ENCODE peak calls at places on chromosomes 1 and 21, in nine cellular contexts. X is CD8-positive, alpha-beta memory T cell; H is naive thymus-derived CD8-positive, alpha-beta T cell; Q is skeletal muscle cell; G is activated naive CD4-positive, alpha-beta T cell; V is NCI-H524; Y is epithelial cell of esophagus; M is mucosa of gallbladder; P is tibial nerve. I is an unnamed sample.

GRCh38 chr1:109712321-109712864 is 342 bp downstream of the GSTM5 start:
- DNase-seq in P (no peak), Y (no peak), V (no peak), X (no peak), G (no peak), H (no peak), Q (no peak), M (no peak), I (no peak)

GRCh38 chr1:202107801-202108731 is 14.7 kb upstream of the GPR37L1 start:
- DNase-seq in Y (peak), Q (no peak), M (peak), P (no peak), G (no peak), H (no peak), V (no peak), X (no peak), I (no peak)

GRCh38 chr1:172320723-172321122 is 99.8 kb upstream of the C1orf105 start:
- DNase-seq in M (no peak), H (no peak), Y (no peak), G (no peak), Q (no peak), P (no peak), X (no peak), V (no peak), I (peak)

GRCh38 chr21:38756746-38757145 is 49.0 kb upstream of the ETS2 start:
- DNase-seq in G (no peak), H (no peak), M (no peak), P (no peak), X (no peak), V (no peak), Y (peak), Q (peak), I (no peak)

GRCh38 chr1:84698718-84699117 is 8.5 kb upstream of the SSX2IP start:
- DNase-seq in V (peak), H (no peak), X (no peak), M (no peak), Y (peak), G (no peak), Q (peak), P (no peak), I (peak)

GRCh38 chr1:19885821-19886220 is 3.6 kb downstream of the OTUD3 start:
- DNase-seq in H (no peak), G (no peak), Q (no peak), V (no peak), P (no peak), M (no peak), X (no peak), Y (peak), I (no peak)

GRCh38 chr1:1597275-1597930 is 2.5 kb downstream of the FNDC10 start:
- DNase-seq in X (no peak), V (peak), P (no peak), Y (peak), G (no peak), H (no peak), M (no peak), Q (no peak), I (no peak)

GRCh38 chr21:25963186-25963585 is 207.4 kb downstream of the APP start:
- DNase-seq in Y (peak), X (no peak), P (no peak), H (no peak), V (peak), G (no peak), Q (no peak), M (no peak), I (no peak)

GRCh38 chr1:226738995-226739695 is at the start of gene ITPKB:
- DNase-seq in X (peak), P (no peak), V (no peak), Q (no peak), G (peak), H (peak), M (peak), Y (peak), I (peak)

GRCh38 chr1:82321794-82322193 is 521.1 kb downstream of the ADGRL2 start:
- DNase-seq in X (no peak), P (no peak), M (no peak), V (no peak), G (no peak), Q (no peak), Y (peak), H (no peak), I (no peak)

GRCh38 chr1:85078903-85079302 is 30.6 kb upstream of the MCOLN3 start:
- DNase-seq in P (no peak), Y (peak), H (no peak), V (peak), M (no peak), X (no peak), G (no peak), Q (no peak), I (no peak)

GRCh38 chr21:29192999-29193563 is 62.6 kb downstream of the MAP3K7CL start:
- DNase-seq in P (no peak), V (peak), X (no peak), G (no peak), Q (no peak), M (no peak), H (no peak), Y (no peak), I (no peak)